ENCODE peak calls at places on chromosome 11, in five cellular contexts. One of them, this sample, is unnamed.

GRCh38 chr11:78168539-78169477 is 19.6 kb downstream of the KCTD21 start:
- DNase-seq in A549: no peak
- DNase-seq in K562: peak
- DNase-seq in GM12878: no peak
- DNase-seq in WTC11: no peak
- DNase-seq in this sample: peak

GRCh38 chr11:2760196-2760871 is 60.5 kb upstream of the KCNQ1OT1 start:
- DNase-seq in A549: no peak
- DNase-seq in WTC11: peak
- DNase-seq in K562: no peak
- DNase-seq in GM12878: no peak
- DNase-seq in this sample: no peak

GRCh38 chr11:27995082-27995481 is 112.9 kb downstream of the KIF18A start:
- DNase-seq in A549: peak
- DNase-seq in WTC11: no peak
- DNase-seq in K562: no peak
- DNase-seq in GM12878: no peak
- DNase-seq in this sample: no peak

GRCh38 chr11:82719316-82719715 is 14.3 kb downstream of the FAM181B start:
- DNase-seq in GM12878: no peak
- DNase-seq in WTC11: no peak
- DNase-seq in A549: no peak
- DNase-seq in K562: no peak
- DNase-seq in this sample: no peak

GRCh38 chr11:58927393-58928081 is 11.8 kb upstream of the GLYATL1 start:
- DNase-seq in K562: no peak
- DNase-seq in WTC11: peak
- DNase-seq in A549: no peak
- DNase-seq in GM12878: no peak
- DNase-seq in this sample: peak

GRCh38 chr11:91248199-91248807 is 976.3 kb upstream of the FAT3 start:
- DNase-seq in WTC11: peak
- DNase-seq in A549: peak
- DNase-seq in GM12878: no peak
- DNase-seq in K562: peak
- DNase-seq in this sample: peak

GRCh38 chr11:10683429-10683828 is 10.1 kb downstream of the IRAG1 start:
- DNase-seq in A549: no peak
- DNase-seq in K562: no peak
- DNase-seq in WTC11: no peak
- DNase-seq in GM12878: no peak
- DNase-seq in this sample: no peak

GRCh38 chr11:73140213-73141030 is 1.7 kb downstream of the FCHSD2 start:
- DNase-seq in K562: peak
- DNase-seq in GM12878: no peak
- DNase-seq in WTC11: peak
- DNase-seq in A549: peak
- DNase-seq in this sample: no peak

GRCh38 chr11:128890543-128891409 is at the start of gene KCNJ5:
- DNase-seq in WTC11: peak
- DNase-seq in A549: peak
- DNase-seq in K562: no peak
- DNase-seq in GM12878: no peak
- DNase-seq in this sample: no peak

GRCh38 chr11:82747471-82747870 is 13.8 kb upstream of the FAM181B start:
- DNase-seq in K562: no peak
- DNase-seq in WTC11: no peak
- DNase-seq in GM12878: no peak
- DNase-seq in A549: no peak
- DNase-seq in this sample: no peak

GRCh38 chr11:101321222-101321621 is 191.6 kb upstream of the PGR start:
- DNase-seq in WTC11: peak
- DNase-seq in GM12878: no peak
- DNase-seq in A549: no peak
- DNase-seq in K562: no peak
- DNase-seq in this sample: no peak

DNA sequence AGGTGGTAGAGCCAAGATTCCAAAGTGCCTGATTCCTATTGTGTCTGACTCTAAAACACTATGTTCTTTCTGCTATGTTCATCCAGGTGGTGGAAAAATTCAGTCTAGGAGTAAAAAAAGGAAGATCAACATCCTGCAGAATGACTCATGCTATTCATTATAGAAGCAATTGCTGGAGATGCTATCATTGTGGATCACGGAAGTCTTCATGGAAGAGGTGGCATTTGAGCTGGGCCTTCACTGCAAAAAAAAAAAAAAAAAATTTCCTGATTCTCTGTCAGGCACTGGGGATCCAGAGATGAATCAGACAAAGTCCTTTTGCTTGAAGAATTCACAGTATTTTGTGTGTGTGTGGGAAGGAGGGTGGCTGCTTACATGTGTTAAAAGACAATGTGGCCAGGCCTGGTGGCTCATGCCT is 1.4 kb upstream of the UVRAG start:
- DNase-seq in K562: peak
- DNase-seq in WTC11: no peak
- DNase-seq in A549: no peak
- DNase-seq in GM12878: no peak
- DNase-seq in this sample: peak
- TF ChIP-seq ESRRA in K562: no peak
- TF ChIP-seq ESRRA in WTC11: no peak
- TF ChIP-seq ESRRA in A549: no peak
- TF ChIP-seq ESRRA in GM12878: no peak
- TF ChIP-seq ESRRA in this sample: no peak

GRCh38 chr11:5421811-5422210 is at the start of gene OR51Q1:
- DNase-seq in GM12878: no peak
- DNase-seq in K562: no peak
- DNase-seq in A549: no peak
- DNase-seq in WTC11: no peak
- DNase-seq in this sample: no peak
- TF ChIP-seq ESRRA in GM12878: no peak
- TF ChIP-seq ESRRA in K562: no peak
- TF ChIP-seq ESRRA in A549: no peak
- TF ChIP-seq ESRRA in WTC11: no peak
- TF ChIP-seq ESRRA in this sample: no peak

GRCh38 chr11:57800444-57801184 is 39.0 kb downstream of the CTNND1 start:
- DNase-seq in GM12878: peak
- DNase-seq in A549: peak
- DNase-seq in WTC11: no peak
- DNase-seq in K562: peak
- DNase-seq in this sample: peak
- TF ChIP-seq ESRRA in GM12878: no peak
- TF ChIP-seq ESRRA in A549: no peak
- TF ChIP-seq ESRRA in WTC11: no peak
- TF ChIP-seq ESRRA in K562: peak
- TF ChIP-seq ESRRA in this sample: peak

GRCh38 chr11:66815646-66816045 is 27.6 kb upstream of the RCE1 start:
- DNase-seq in A549: no peak
- DNase-seq in WTC11: no peak
- DNase-seq in K562: no peak
- DNase-seq in GM12878: no peak
- DNase-seq in this sample: no peak
- TF ChIP-seq ESRRA in A549: no peak
- TF ChIP-seq ESRRA in WTC11: no peak
- TF ChIP-seq ESRRA in K562: no peak
- TF ChIP-seq ESRRA in GM12878: no peak
- TF ChIP-seq ESRRA in this sample: no peak